ENCODE peak calls at places on chromosomes 6 and 20, in six cellular contexts. N is ovary, Y is astrocyte, T is stomach, F is uterus, B is lung. C is an unnamed sample.

GRCh38 chr20:43325926-43326325 is 131.8 kb upstream of the SRSF6 start:
- DNase-seq in B (no peak), N (no peak), T (no peak), Y (no peak), F (no peak), C (no peak)

GRCh38 chr6:41705996-41706835 is 29.2 kb downstream of the TFEB start:
- DNase-seq in N (peak; percentile 30), B (peak; percentile 79), Y (peak; percentile 61), F (peak; percentile 69), T (peak; percentile 75), C (peak; percentile 56)

GRCh38 chr6:56072856-56073255 is 174.5 kb downstream of the COL21A1 start:
- DNase-seq in Y (no peak), F (no peak), T (no peak), N (no peak), B (no peak), C (no peak)

GRCh38 chr20:61556116-61556515 is 304.1 kb downstream of the CDH4 start:
- DNase-seq in F (no peak), B (no peak), N (no peak), T (no peak), Y (peak; percentile 91), C (no peak)

GRCh38 chr6:16770701-16771569 is 9.7 kb upstream of the ATXN1 start:
- DNase-seq in F (peak; percentile 78), N (peak; percentile 61), T (peak; percentile 83), Y (peak; percentile 65), B (peak; percentile 77), C (peak; percentile 78)

GRCh38 chr6:90175627-90176538 is 120.8 kb downstream of the BACH2 start:
- DNase-seq in N (no peak), B (no peak), T (no peak), F (no peak), Y (no peak), C (no peak)

GRCh38 chr20:362271-363254 is 15.7 kb downstream of the NRSN2 start:
- DNase-seq in N (no peak), T (peak; percentile 88), F (peak; percentile 66), Y (no peak), B (peak; percentile 91), C (peak; percentile 34)

GRCh38 chr6:13767121-13767794 is 47.1 kb downstream of the MCUR1 start:
- DNase-seq in B (no peak), T (no peak), Y (peak; percentile 32), F (peak; percentile 75), N (peak; percentile 63), C (no peak)

GRCh38 chr6:128208851-128209580 is 308.2 kb upstream of the THEMIS start:
- DNase-seq in F (no peak), T (no peak), B (no peak), N (no peak), Y (peak; percentile 69), C (no peak)

GRCh38 chr6:45586216-45587171 is 208.8 kb upstream of the SUPT3H start:
- DNase-seq in Y (no peak), B (peak; percentile 22), T (no peak), F (no peak), N (no peak), C (no peak)

GRCh38 chr6:47670851-47671250 is 27.5 kb upstream of the ADGRF4 start:
- DNase-seq in B (no peak), N (no peak), F (no peak), Y (no peak), T (no peak), C (no peak)

GRCh38 chr20:49505518-49505917 is 23.1 kb upstream of the KCNB1 start:
- DNase-seq in T (no peak), N (peak; percentile 33), B (no peak), F (peak; percentile 58), Y (peak; percentile 67), C (no peak)

GRCh38 chr6:73290435-73290834 is 27.4 kb upstream of the KHDC1 start:
- DNase-seq in F (no peak), B (no peak), Y (peak; percentile 18), T (no peak), N (no peak), C (no peak)

GRCh38 chr6:21935561-21936028 is 342.0 kb downstream of the SOX4 start:
- DNase-seq in N (no peak), F (no peak), B (peak; percentile 32), Y (peak; percentile 57), T (peak; percentile 55), C (no peak)

GRCh38 chr20:52060794-52061714 is 130.5 kb downstream of the ZFP64 start:
- DNase-seq in Y (no peak), B (no peak), T (no peak), F (no peak), N (no peak), C (no peak)

GRCh38 chr6:166473886-166474596 is 91.3 kb upstream of the MPC1 start:
- DNase-seq in T (no peak), F (no peak), N (no peak), B (no peak), Y (no peak), C (no peak)

GRCh38 chr6:3176562-3177355 is 19.4 kb upstream of the TUBB2A start:
- DNase-seq in Y (peak; percentile 94), N (no peak), F (peak; percentile 38), B (no peak), T (no peak), C (no peak)

GRCh38 chr6:21559238-21559637 is 34.3 kb upstream of the SOX4 start:
- DNase-seq in Y (no peak), F (no peak), B (no peak), N (no peak), T (no peak), C (no peak)

GRCh38 chr6:101126501-101126900 is 245.4 kb upstream of the ASCC3 start:
- DNase-seq in N (no peak), Y (no peak), F (no peak), B (no peak), T (no peak), C (no peak)

GRCh38 chr20:21104466-21104761 is 1.7 kb downstream of the LINC00237 start:
- DNase-seq in T (no peak), F (no peak), Y (no peak), N (no peak), B (peak; percentile 21), C (no peak)

GRCh38 chr6:137266032-137266586 is 46.9 kb upstream of the IFNGR1 start:
- DNase-seq in B (no peak), Y (no peak), N (no peak), T (no peak), F (no peak), C (no peak)

GRCh38 chr6:128131566-128131965 is 230.7 kb upstream of the THEMIS start:
- DNase-seq in Y (peak; percentile 61), B (no peak), T (no peak), N (no peak), F (no peak), C (no peak)

GRCh38 chr6:29376003-29376402 is 912 bp upstream of the OR12D3 start:
- DNase-seq in Y (no peak), N (no peak), T (no peak), F (no peak), B (no peak), C (peak; percentile 33)

GRCh38 chr6:1630771-1631217 is 21.1 kb downstream of the FOXC1 start:
- DNase-seq in T (no peak), N (no peak), B (no peak), Y (peak; percentile 88), F (no peak), C (no peak)

GRCh38 chr6:42409582-42409981 is 42.1 kb downstream of the TRERF1 start:
- DNase-seq in T (no peak), B (no peak), Y (no peak), N (no peak), F (no peak), C (no peak)

GRCh38 chr6:10582774-10583508 is 61.8 kb downstream of the GCNT2 start:
- DNase-seq in T (peak; percentile 83), B (no peak), F (no peak), Y (no peak), N (no peak), C (no peak)

GRCh38 chr6:11160199-11160598 is 48.7 kb upstream of the ERVFRD-1 start:
- DNase-seq in N (no peak), T (no peak), B (no peak), F (no peak), Y (no peak), C (no peak)

GRCh38 chr6:4727671-4728435 is 48.4 kb upstream of the CDYL start:
- DNase-seq in T (no peak), B (no peak), N (no peak), F (no peak), Y (peak; percentile 12), C (peak; percentile 76)

GRCh38 chr20:10609726-10610125 is 64.1 kb downstream of the JAG1 start:
- DNase-seq in B (no peak), N (no peak), T (no peak), F (no peak), Y (peak; percentile 29), C (no peak)
- H3K27ac ChIP-seq in B (no peak overlapping the region), N (peak overlapping the region; percentile 67), T (peak overlapping the region; percentile 76), F (peak overlapping the region; percentile 79), Y (peak overlapping the region; percentile 53), C (no peak overlapping the region)

GRCh38 chr6:44220913-44221290 is 2.5 kb upstream of the SLC29A1 start:
- DNase-seq in Y (no peak), T (no peak), B (no peak), N (no peak), F (no peak), C (no peak)
- H3K27ac ChIP-seq in Y (no peak overlapping the region), T (peak overlapping the region; percentile 97), B (peak overlapping the region; percentile 77), N (peak overlapping the region; percentile 60), F (peak overlapping the region; percentile 89), C (peak overlapping the region; percentile 61)

GRCh38 chr6:145271086-145271485 is 464.2 kb downstream of the EPM2A start:
- DNase-seq in F (no peak), Y (no peak), N (no peak), T (no peak), B (no peak), C (no peak)

GRCh38 chr6:145261758-145262157 is 473.6 kb downstream of the EPM2A start:
- DNase-seq in Y (no peak), T (no peak), F (no peak), B (no peak), N (no peak), C (no peak)

GRCh38 chr6:145267076-145267867 is 468.0 kb downstream of the EPM2A start:
- DNase-seq in Y (no peak), T (no peak), N (no peak), F (no peak), B (no peak), C (no peak)

GRCh38 chr6:145263807-145264206 is 471.5 kb downstream of the EPM2A start:
- DNase-seq in Y (no peak), N (no peak), B (no peak), F (no peak), T (no peak), C (no peak)

DNA sequence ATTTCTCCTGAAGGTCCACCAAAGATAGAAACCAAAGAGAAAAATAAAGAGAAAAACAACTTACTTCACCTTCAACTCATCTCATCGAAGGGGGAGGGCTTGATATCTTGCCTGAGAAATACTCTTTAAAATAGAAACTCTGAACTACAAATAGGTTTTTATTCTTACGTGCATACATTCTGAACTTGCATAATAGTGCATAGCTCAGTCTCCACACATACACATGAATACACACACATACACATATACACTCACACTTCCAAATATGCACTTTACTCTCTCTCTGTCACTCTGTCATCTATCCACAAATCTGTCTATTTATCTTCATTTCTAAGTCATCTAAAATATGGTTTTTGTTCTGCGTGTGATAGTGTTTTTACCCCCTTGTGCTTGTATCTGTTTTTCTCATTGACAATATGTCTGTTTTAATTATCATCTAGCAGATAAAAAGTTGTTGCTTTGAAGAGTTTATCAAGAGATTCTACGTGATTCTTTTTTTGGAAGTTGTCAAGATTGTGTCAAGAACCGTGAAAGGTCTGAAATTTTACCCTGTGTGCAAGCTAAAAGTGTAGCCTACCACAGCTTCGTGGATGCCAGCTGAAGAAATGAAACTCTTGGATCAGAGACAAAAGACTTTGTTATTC is 468.8 kb downstream of the EPM2A start:
- DNase-seq in Y (no peak), N (no peak), B (no peak), F (no peak), T (no peak), C (no peak)
- H3K27ac ChIP-seq in Y (no peak overlapping the region), N (no peak overlapping the region), B (no peak overlapping the region), F (no peak overlapping the region), T (no peak overlapping the region), C (no peak overlapping the region)

GRCh38 chr6:15020114-15020770 is 225.6 kb upstream of the JARID2 start:
- DNase-seq in T (no peak), N (no peak), B (no peak), F (no peak), Y (no peak), C (no peak)
- H3K27ac ChIP-seq in T (no peak overlapping the region), N (no peak overlapping the region), B (no peak overlapping the region), F (no peak overlapping the region), Y (no peak overlapping the region), C (no peak overlapping the region)

C was measured in MM.1S.